ENCODE peak calls at places on chromosomes 13 and 19, in four cellular contexts. T is SK-N-SH, G is IMR-90, Z is K562. C is an unnamed sample.

GRCh38 chr19:16339361-16339725 is 14.7 kb downstream of the KLF2 start:
- DNase-seq in T (no peak), G (no peak), Z (no peak), C (no peak)

GRCh38 chr13:79869326-79869725 is 388.4 kb downstream of the NDFIP2 start:
- DNase-seq in T (no peak), G (peak; percentile 37), Z (no peak), C (peak; percentile 7)

GRCh38 chr13:110690516-110690915 is 15.4 kb downstream of the CARS2 start:
- DNase-seq in T (no peak), G (no peak), Z (no peak), C (no peak)

GRCh38 chr13:89432997-89433396 is 1761.8 kb downstream of the SLITRK5 start:
- DNase-seq in T (no peak), G (no peak), Z (no peak), C (no peak)

GRCh38 chr19:31066385-31066784 is 282.9 kb downstream of the TSHZ3 start:
- DNase-seq in T (no peak), G (peak; percentile 78), Z (no peak), C (peak; percentile 84)

GRCh38 chr19:51002101-51002532 is 713 bp upstream of the KLK8 start:
- DNase-seq in T (no peak), G (no peak), Z (peak; percentile 38), C (no peak)

GRCh38 chr13:33278923-33279322 is 6.6 kb downstream of the STARD13 start:
- DNase-seq in T (no peak), G (no peak), Z (no peak), C (no peak)

GRCh38 chr13:80379245-80379644 is 38.3 kb upstream of the SPRY2 start:
- DNase-seq in T (no peak), G (peak; percentile 43), Z (no peak), C (peak; percentile 13)

GRCh38 chr13:73106513-73107214 is 47.9 kb downstream of the KLF5 start:
- DNase-seq in T (no peak), G (no peak), Z (no peak), C (no peak)

GRCh38 chr19:48926909-48927308 is 6.6 kb upstream of the DHDH start:
- DNase-seq in T (no peak), G (peak; percentile 99), Z (peak; percentile 53), C (peak; percentile 65)

GRCh38 chr13:108200781-108201398 is 14.4 kb downstream of the LIG4 start:
- DNase-seq in T (no peak), G (peak; percentile 43), Z (no peak), C (no peak)

GRCh38 chr13:35716186-35716585 is 239.7 kb upstream of the MAB21L1 start:
- DNase-seq in T (no peak), G (peak; percentile 26), Z (no peak), C (no peak)

GRCh38 chr19:40284501-40285352 is at the start of gene AKT2:
- DNase-seq in T (peak; percentile 94), G (peak; percentile 47), Z (peak; percentile 96), C (peak; percentile 85)

GRCh38 chr19:5929646-5930045 is 15.6 kb downstream of the CAPS start:
- DNase-seq in T (no peak), G (no peak), Z (peak; percentile 42), C (no peak)

GRCh38 chr13:80441968-80442367 is 101.0 kb upstream of the SPRY2 start:
- DNase-seq in T (no peak), G (no peak), Z (no peak), C (no peak)

GRCh38 chr13:95676775-95677563 is at the start of gene DNAJC3:
- DNase-seq in T (peak; percentile 98), G (peak; percentile 96), Z (peak; percentile 95), C (peak; percentile 86)

GRCh38 chr19:6392219-6393073 is 518 bp downstream of the GTF2F1 start:
- DNase-seq in T (no peak), G (no peak), Z (peak; percentile 33), C (no peak)

GRCh38 chr13:79413521-79413920 is 7.5 kb upstream of the RBM26 start:
- DNase-seq in T (no peak), G (no peak), Z (no peak), C (no peak)

GRCh38 chr13:45372189-45373115 is 31.5 kb upstream of the TPT1 start:
- DNase-seq in T (no peak), G (peak; percentile 15), Z (no peak), C (no peak)

GRCh38 chr19:40089462-40089861 is 1.3 kb downstream of the ZNF780A start:
- DNase-seq in T (no peak), G (peak; percentile 8), Z (no peak), C (no peak)

GRCh38 chr19:6577410-6578125 is 13.4 kb downstream of the CD70 start:
- DNase-seq in T (no peak), G (no peak), Z (peak; percentile 38), C (no peak)

GRCh38 chr19:58336820-58337219 is 10.0 kb downstream of the ZSCAN22 start:
- DNase-seq in T (no peak), G (no peak), Z (no peak), C (no peak)

GRCh38 chr19:798415-799075 is 1.3 kb downstream of the PTBP1 start:
- DNase-seq in T (no peak), G (no peak), Z (peak; percentile 36), C (no peak)
- TF ChIP-seq RCOR1 in T (no peak), G (no peak), Z (no peak), C (no peak)

GRCh38 chr19:13012690-13013608 is 17.7 kb downstream of the NFIX start:
- DNase-seq in T (no peak), G (peak; percentile 63), Z (peak; percentile 65), C (no peak)

GRCh38 chr19:13014921-13015280 is 19.6 kb downstream of the NFIX start:
- DNase-seq in T (no peak), G (no peak), Z (no peak), C (no peak)

GRCh38 chr19:13015361-13016231 is 20.3 kb downstream of the NFIX start:
- DNase-seq in T (no peak), G (peak; percentile 33), Z (peak; percentile 38), C (no peak)

GRCh38 chr19:13013649-13014048 is 18.4 kb downstream of the NFIX start:
- DNase-seq in T (no peak), G (no peak), Z (no peak), C (no peak)

GRCh38 chr19:13014101-13014920 is 19.0 kb downstream of the NFIX start:
- DNase-seq in T (no peak), G (no peak), Z (peak; percentile 16), C (no peak)
- TF ChIP-seq RCOR1 in T (no peak), G (no peak), Z (no peak), C (no peak)

GRCh38 chr13:113837554-113838355 is 26.1 kb downstream of the GAS6 start:
- DNase-seq in T (peak; percentile 84), G (peak; percentile 98), Z (peak; percentile 52), C (peak; percentile 86)
- TF ChIP-seq RCOR1 in T (no peak), G (no peak), Z (no peak), C (no peak)

DNA sequence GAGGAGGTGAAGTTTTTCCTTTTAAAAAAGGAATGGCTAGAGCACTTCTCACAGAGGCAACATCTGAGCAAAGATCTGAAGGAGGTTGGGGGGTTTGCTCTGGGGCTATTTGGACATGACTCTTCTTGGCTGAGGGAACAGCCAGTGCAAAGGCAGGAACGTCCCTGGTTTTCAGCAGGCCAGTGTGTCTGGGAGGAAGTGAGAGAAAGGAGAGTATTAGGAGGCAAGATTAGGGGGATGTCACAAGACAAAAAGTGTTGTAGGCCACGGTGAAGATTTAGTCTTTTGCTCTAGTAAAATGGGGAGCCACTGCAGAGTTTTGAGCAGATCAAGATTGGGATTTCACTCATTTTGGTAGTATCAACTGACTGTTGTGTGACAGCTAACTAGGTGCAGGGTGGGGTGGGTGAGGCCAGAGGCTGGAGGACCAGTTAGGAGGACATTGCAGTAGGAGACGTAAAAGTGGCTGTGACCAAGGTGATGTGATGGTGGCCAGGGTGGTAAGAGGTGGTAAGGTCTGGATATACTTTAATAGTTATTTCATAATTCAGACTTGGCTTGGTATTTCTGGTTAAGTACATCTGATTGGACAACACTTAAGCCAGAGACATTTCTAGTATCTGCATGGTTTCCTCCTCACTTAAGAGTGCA is 40.6 kb downstream of the WDFY2 start:
- DNase-seq in T (no peak), G (no peak), Z (no peak), C (no peak)
- TF ChIP-seq RCOR1 in T (no peak), G (no peak), Z (no peak), C (no peak)

GRCh38 chr13:31920301-31920818 is 111.2 kb upstream of the FRY start:
- DNase-seq in T (no peak), G (no peak), Z (no peak), C (no peak)
- TF ChIP-seq RCOR1 in T (no peak), G (no peak), Z (no peak), C (no peak)

C was measured in A549.